ENCODE peak calls at places on chromosomes 2 and 18, in five cellular contexts. One of them, this sample, is unnamed.

GRCh38 chr2:54206596-54206995 is 49.4 kb downstream of the TSPYL6 start:
- DNase-seq in left colon: no peak
- DNase-seq in brain microvascular endothelial cell: peak; percentile 40
- DNase-seq in hypothalamus: no peak
- DNase-seq in NCI-H1436: no peak
- DNase-seq in this sample: peak; percentile 15

GRCh38 chr2:7355781-7356180 is 438.6 kb downstream of the RNF144A start:
- DNase-seq in hypothalamus: no peak
- DNase-seq in NCI-H1436: no peak
- DNase-seq in brain microvascular endothelial cell: no peak
- DNase-seq in left colon: no peak
- DNase-seq in this sample: no peak

GRCh38 chr18:61602836-61603235 is 269.6 kb downstream of the CDH20 start:
- DNase-seq in NCI-H1436: no peak
- DNase-seq in hypothalamus: no peak
- DNase-seq in left colon: no peak
- DNase-seq in brain microvascular endothelial cell: peak; percentile 40
- DNase-seq in this sample: no peak

GRCh38 chr2:225932741-225933413 is 533.4 kb downstream of the NYAP2 start:
- DNase-seq in brain microvascular endothelial cell: no peak
- DNase-seq in hypothalamus: no peak
- DNase-seq in left colon: no peak
- DNase-seq in NCI-H1436: no peak
- DNase-seq in this sample: no peak

GRCh38 chr2:216777637-216778273 is 82.1 kb downstream of the TNP1 start:
- DNase-seq in left colon: no peak
- DNase-seq in brain microvascular endothelial cell: peak; percentile 69
- DNase-seq in hypothalamus: no peak
- DNase-seq in NCI-H1436: peak; percentile 75
- DNase-seq in this sample: peak; percentile 24

GRCh38 chr2:8481463-8482009 is 200.3 kb upstream of the ID2 start:
- DNase-seq in brain microvascular endothelial cell: no peak
- DNase-seq in NCI-H1436: no peak
- DNase-seq in hypothalamus: no peak
- DNase-seq in left colon: no peak
- DNase-seq in this sample: no peak

GRCh38 chr2:238122287-238123217 is 15.9 kb upstream of the KLHL30 start:
- DNase-seq in NCI-H1436: no peak
- DNase-seq in brain microvascular endothelial cell: no peak
- DNase-seq in left colon: no peak
- DNase-seq in hypothalamus: no peak
- DNase-seq in this sample: no peak

GRCh38 chr2:135985826-135986393 is 484 bp upstream of the DARS1 start:
- DNase-seq in brain microvascular endothelial cell: no peak
- DNase-seq in hypothalamus: no peak
- DNase-seq in left colon: no peak
- DNase-seq in NCI-H1436: peak; percentile 81
- DNase-seq in this sample: peak; percentile 20

GRCh38 chr2:181891966-181892794 is 650 bp downstream of the ITPRID2 start:
- DNase-seq in hypothalamus: peak; percentile 70
- DNase-seq in left colon: peak; percentile 60
- DNase-seq in brain microvascular endothelial cell: peak; percentile 46
- DNase-seq in NCI-H1436: peak; percentile 48
- DNase-seq in this sample: peak; percentile 12

GRCh38 chr18:48813833-48814489 is 136.8 kb downstream of the SMAD7 start:
- DNase-seq in NCI-H1436: no peak
- DNase-seq in brain microvascular endothelial cell: no peak
- DNase-seq in left colon: peak; percentile 49
- DNase-seq in hypothalamus: no peak
- DNase-seq in this sample: no peak